ENCODE peak calls at places on chromosomes 13 and 19, in nine cellular contexts. H is fibroblast of lung; X is heart left ventricle; B is effector memory CD4-positive, alpha-beta T cell; T is PC-3; V is stomach; A is body of pancreas; L is Peyer's patch; G is H9. O is an unnamed sample.
A peak's percentile ranks its signal among the peaks of the same experiment; 100 is the strongest.

GRCh38 chr19:46605356-46605821 is 4.3 kb downstream of the CALM3 start:
- DNase-seq in H (no peak), X (no peak), B (no peak), T (no peak), V (no peak), A (no peak), L (peak; percentile 8), G (no peak), O (no peak)

GRCh38 chr19:17234911-17235617 is 9.0 kb downstream of the OCEL1 start:
- DNase-seq in H (peak; percentile 37), X (no peak), B (peak; percentile 37), T (peak; percentile 46), V (peak; percentile 68), A (peak; percentile 67), L (peak; percentile 67), G (peak; percentile 81), O (peak; percentile 50)

GRCh38 chr13:87123987-87124784 is 547.0 kb upstream of the SLITRK5 start:
- DNase-seq in H (peak; percentile 100), X (peak; percentile 8), B (no peak), T (peak; percentile 90), V (no peak), A (no peak), L (no peak), G (peak; percentile 48), O (no peak)

GRCh38 chr19:6765738-6766356 is 1.4 kb downstream of the SH2D3A start:
- DNase-seq in H (no peak), X (no peak), B (no peak), T (peak; percentile 99), V (peak; percentile 97), A (peak; percentile 99), L (peak; percentile 37), G (peak; percentile 98), O (peak; percentile 27)

GRCh38 chr13:51818771-51819511 is 15.0 kb upstream of the DHRS12 start:
- DNase-seq in H (peak; percentile 40), X (no peak), B (peak; percentile 28), T (no peak), V (peak; percentile 53), A (no peak), L (no peak), G (no peak), O (no peak)

GRCh38 chr19:7705387-7706187 is 3.7 kb upstream of the FCER2 start:
- DNase-seq in H (no peak), X (peak; percentile 47), B (peak; percentile 57), T (no peak), V (peak; percentile 44), A (peak; percentile 24), L (peak; percentile 94), G (no peak), O (peak; percentile 46)

GRCh38 chr13:44373601-44374347 is at the start of gene SERP2:
- DNase-seq in H (peak; percentile 34), X (peak; percentile 36), B (no peak), T (no peak), V (no peak), A (peak; percentile 29), L (no peak), G (peak; percentile 90), O (no peak)

GRCh38 chr13:110869231-110869804 is 45.6 kb downstream of the ANKRD10 start:
- DNase-seq in H (peak; percentile 20), X (peak; percentile 62), B (no peak), T (no peak), V (no peak), A (no peak), L (no peak), G (no peak), O (no peak)

GRCh38 chr13:52104624-52105023 is 24.2 kb downstream of the NEK5 start:
- DNase-seq in H (no peak), X (no peak), B (no peak), T (no peak), V (no peak), A (no peak), L (no peak), G (no peak), O (no peak)

GRCh38 chr19:17219286-17219685 is 4.1 kb downstream of the USE1 start:
- DNase-seq in H (no peak), X (no peak), B (no peak), T (no peak), V (no peak), A (no peak), L (no peak), G (no peak), O (no peak)

GRCh38 chr19:49809155-49809986 is 3.7 kb downstream of the FUZ start:
- DNase-seq in H (peak; percentile 19), X (peak; percentile 71), B (peak; percentile 32), T (peak; percentile 36), V (peak; percentile 66), A (peak; percentile 72), L (peak; percentile 51), G (peak; percentile 77), O (peak; percentile 38)

GRCh38 chr13:113820813-113821651 is 42.8 kb downstream of the GAS6 start:
- DNase-seq in H (peak; percentile 99), X (peak; percentile 81), B (no peak), T (peak; percentile 82), V (no peak), A (peak; percentile 30), L (peak; percentile 19), G (no peak), O (no peak)

GRCh38 chr19:49149652-49150105 is 5.5 kb downstream of the HRC start:
- DNase-seq in H (peak; percentile 82), X (peak; percentile 81), B (no peak), T (peak; percentile 74), V (peak; percentile 58), A (peak; percentile 73), L (no peak), G (peak; percentile 80), O (no peak)

GRCh38 chr19:10211691-10212090 is 16.9 kb upstream of the DNMT1 start:
- DNase-seq in H (no peak), X (no peak), B (no peak), T (no peak), V (no peak), A (no peak), L (no peak), G (no peak), O (no peak)

GRCh38 chr13:24725379-24725778 is 38.6 kb upstream of the RNF17 start:
- DNase-seq in H (no peak), X (no peak), B (no peak), T (no peak), V (no peak), A (no peak), L (peak; percentile 0), G (no peak), O (no peak)

GRCh38 chr19:32330149-32330548 is 15.3 kb upstream of the ZNF507 start:
- DNase-seq in H (no peak), X (no peak), B (no peak), T (no peak), V (no peak), A (no peak), L (no peak), G (no peak), O (no peak)

GRCh38 chr13:85230754-85231153 is 568.5 kb downstream of the SLITRK6 start:
- DNase-seq in H (no peak), X (no peak), B (no peak), T (no peak), V (no peak), A (no peak), L (no peak), G (no peak), O (no peak)

GRCh38 chr19:858868-859843 is at the start of gene CFD:
- DNase-seq in H (no peak), X (peak; percentile 60), B (no peak), T (no peak), V (peak; percentile 38), A (no peak), L (no peak), G (no peak), O (no peak)

DNA sequence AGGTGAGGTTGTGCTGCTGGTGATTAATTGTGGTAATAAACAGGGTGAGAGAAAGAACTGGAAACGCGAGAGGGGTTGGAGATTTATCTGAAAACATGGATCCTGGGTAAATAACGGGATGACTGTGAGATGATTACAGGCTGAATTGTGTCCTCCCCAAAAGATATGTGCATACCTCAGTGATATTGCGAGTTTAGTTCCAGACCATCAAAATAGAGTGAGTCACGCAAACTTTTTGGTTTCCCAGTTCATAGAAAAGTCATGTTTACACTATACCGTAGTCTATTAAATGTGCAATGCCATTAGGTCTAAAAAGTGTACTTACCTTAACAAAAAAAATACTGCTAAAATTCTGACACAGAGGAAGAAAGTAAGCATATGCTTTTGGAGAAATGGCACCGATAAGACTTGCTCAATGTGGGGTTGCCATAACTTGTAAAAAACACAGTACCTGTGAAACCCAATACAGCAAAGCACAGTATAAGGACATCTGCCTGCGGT is 787.5 kb downstream of the UQCRFS1 start:
- DNase-seq in H (peak; percentile 90), X (no peak), B (no peak), T (no peak), V (no peak), A (no peak), L (no peak), G (no peak), O (no peak)
- H3K9me3 ChIP-seq in H (no peaks in the 10 kb centered on the region), X (no peaks in the 10 kb centered on the region), B (no peaks in the 10 kb centered on the region), T (no peaks in the 10 kb centered on the region), V (no peaks in the 10 kb centered on the region), A (no peaks in the 10 kb centered on the region), L (no peaks in the 10 kb centered on the region), G (no peaks in the 10 kb centered on the region), O (no peaks in the 10 kb centered on the region)

DNA sequence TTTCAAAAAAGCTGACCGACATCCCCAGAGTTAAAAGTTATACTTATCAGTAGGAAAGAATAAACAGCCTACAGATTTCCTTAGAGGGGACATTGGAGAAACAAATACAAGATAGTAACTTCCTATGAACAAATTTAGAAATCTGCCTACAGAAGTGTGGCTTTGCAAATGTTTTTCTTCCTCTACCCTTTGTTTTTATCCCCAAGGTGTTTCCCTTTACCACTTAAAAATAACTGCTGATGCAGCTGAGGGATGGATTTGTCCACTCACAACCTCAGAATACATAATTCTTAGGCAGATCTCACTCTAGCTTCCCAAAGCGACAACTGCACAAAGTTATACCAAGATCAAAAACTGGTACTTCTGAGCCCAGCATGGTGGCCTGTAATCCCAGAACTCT is 20.9 kb downstream of the MED4 start:
- DNase-seq in H (no peak), X (no peak), B (no peak), T (no peak), V (no peak), A (no peak), L (no peak), G (no peak), O (no peak)
- H3K9me3 ChIP-seq in H (no peaks in the 10 kb centered on the region), X (peaks cover 29% of the 10 kb centered on the region), B (no peaks in the 10 kb centered on the region), T (peaks cover 7% of the 10 kb centered on the region), V (peaks cover 38% of the 10 kb centered on the region), A (peaks cover 36% of the 10 kb centered on the region), L (peaks cover 24% of the 10 kb centered on the region), G (peaks cover 49% of the 10 kb centered on the region), O (peaks cover 2% of the 10 kb centered on the region)

DNA sequence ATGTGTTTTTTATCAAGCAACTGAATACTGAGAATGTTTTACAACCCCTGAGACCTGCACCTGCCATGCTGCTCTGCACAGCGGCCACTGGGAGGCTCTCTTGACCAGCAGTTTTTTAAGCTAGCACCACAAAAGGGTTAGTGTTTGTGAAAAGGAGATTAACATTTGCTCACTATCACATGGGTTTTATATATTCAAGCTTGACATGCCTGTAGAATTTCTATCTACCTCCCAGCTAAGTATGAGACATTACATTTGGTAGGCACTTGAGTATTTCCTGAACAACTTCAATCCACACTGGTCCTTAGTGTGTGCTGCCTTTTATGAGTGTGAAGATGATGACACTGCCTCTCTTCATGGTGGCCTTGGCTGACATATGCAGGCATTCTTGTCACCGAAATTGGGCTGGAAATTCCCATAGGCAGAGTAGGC is 1238.9 kb downstream of the UQCRFS1 start:
- DNase-seq in H (peak; percentile 56), X (no peak), B (no peak), T (peak; percentile 7), V (peak; percentile 43), A (peak; percentile 57), L (no peak), G (peak; percentile 44), O (no peak)
- H3K9me3 ChIP-seq in H (no peaks in the 10 kb centered on the region), X (no peaks in the 10 kb centered on the region), B (no peaks in the 10 kb centered on the region), T (no peaks in the 10 kb centered on the region), V (no peaks in the 10 kb centered on the region), A (no peaks in the 10 kb centered on the region), L (no peaks in the 10 kb centered on the region), G (no peaks in the 10 kb centered on the region), O (no peaks in the 10 kb centered on the region)

GRCh38 chr19:56547535-56547934 is 8.8 kb downstream of the ZFP28 start:
- DNase-seq in H (no peak), X (no peak), B (no peak), T (no peak), V (no peak), A (no peak), L (no peak), G (peak; percentile 41), O (no peak)
- H3K9me3 ChIP-seq in H (no peaks in the 10 kb centered on the region), X (peaks cover 98% of the 10 kb centered on the region), B (peaks cover 40% of the 10 kb centered on the region), T (peaks cover 80% of the 10 kb centered on the region), V (peaks cover 98% of the 10 kb centered on the region), A (peaks cover 43% of the 10 kb centered on the region), L (peaks cover 80% of the 10 kb centered on the region), G (peaks cover 40% of the 10 kb centered on the region), O (peaks cover 22% of the 10 kb centered on the region)

O was measured in T-helper 17 cell.